ENCODE peak calls at places on chromosomes 13 and 19, in nine cellular contexts. C is cardiac muscle cell, V is GM23248, H is left ventricle myocardium inferior, U is uterus, Z is transverse colon, M is brain microvascular endothelial cell, L is IMR-90, I is SK-N-SH. Q is an unnamed sample.

GRCh38 chr19:6589711-6590457 is 1.1 kb downstream of the CD70 start:
- DNase-seq in I (no peak), M (no peak), V (peak), U (no peak), C (no peak), H (no peak), Z (no peak), L (no peak), Q (no peak)

GRCh38 chr13:50910483-50910805 is 853 bp downstream of the RNASEH2B start:
- DNase-seq in M (no peak), H (no peak), C (peak), I (peak), U (no peak), V (peak), L (peak), Z (no peak), Q (no peak)

GRCh38 chr13:112083971-112084370 is 17.0 kb downstream of the SOX1 start:
- DNase-seq in C (no peak), M (no peak), L (no peak), I (no peak), H (no peak), V (no peak), U (no peak), Z (no peak), Q (no peak)

GRCh38 chr13:50403311-50403710 is 388.1 kb downstream of the KCNRG start:
- DNase-seq in C (no peak), Z (no peak), M (no peak), I (no peak), H (no peak), V (no peak), U (no peak), L (peak), Q (no peak)

GRCh38 chr13:44142911-44143665 is 230.5 kb upstream of the SERP2 start:
- DNase-seq in L (peak), M (peak), U (no peak), V (peak), C (peak), I (no peak), H (no peak), Z (no peak), Q (no peak)

GRCh38 chr19:10399878-10400277 is 3.5 kb downstream of the CDC37 start:
- DNase-seq in H (peak), L (no peak), C (no peak), V (no peak), I (no peak), U (no peak), M (no peak), Z (no peak), Q (no peak)

GRCh38 chr13:26967119-26968038 is 204.2 kb downstream of the USP12 start:
- DNase-seq in Z (no peak), M (no peak), H (peak), V (peak), L (no peak), C (peak), U (no peak), I (peak), Q (no peak)

GRCh38 chr19:44113784-44114390 is 688 bp downstream of the ZNF225 start:
- DNase-seq in L (peak), C (no peak), I (peak), Z (peak), V (peak), M (no peak), H (no peak), U (peak), Q (no peak)

GRCh38 chr13:73417012-73417615 is 358.3 kb downstream of the KLF5 start:
- DNase-seq in V (peak), Z (no peak), M (no peak), H (no peak), C (peak), L (no peak), I (peak), U (no peak), Q (no peak)

GRCh38 chr13:36533806-36534205 is 101.5 kb downstream of the CCNA1 start:
- DNase-seq in Z (no peak), V (no peak), U (no peak), I (no peak), H (no peak), L (no peak), M (no peak), C (peak), Q (peak)

GRCh38 chr19:7679771-7680605 is 645 bp upstream of the TRAPPC5 start:
- DNase-seq in C (no peak), H (no peak), Z (no peak), M (no peak), I (no peak), V (no peak), U (no peak), L (no peak), Q (no peak)

GRCh38 chr13:73421310-73421912 is 362.6 kb downstream of the KLF5 start:
- DNase-seq in C (no peak), V (peak), M (no peak), H (no peak), U (no peak), Z (peak), L (peak), I (no peak), Q (peak)

GRCh38 chr13:44815507-44816074 is 173.7 kb downstream of the NUFIP1 start:
- DNase-seq in M (peak), H (no peak), I (no peak), U (peak), L (peak), V (peak), Z (no peak), C (peak), Q (peak)

GRCh38 chr19:12773571-12773970 is 1.8 kb downstream of the HOOK2 start:
- DNase-seq in U (no peak), Z (no peak), C (no peak), H (peak), L (peak), I (no peak), V (peak), M (no peak), Q (no peak)
- H3K27ac ChIP-seq in U (no peak), Z (no peak), C (no peak), H (peak), L (no peak), I (no peak), V (no peak), M (no peak), Q (no peak)

GRCh38 chr13:33242984-33243617 is 42.5 kb downstream of the STARD13 start:
- DNase-seq in H (no peak), Z (no peak), V (no peak), L (no peak), M (no peak), I (no peak), U (no peak), C (no peak), Q (no peak)

GRCh38 chr13:33249066-33249465 is 36.5 kb downstream of the STARD13 start:
- DNase-seq in C (peak), V (peak), Z (no peak), I (no peak), M (peak), U (no peak), H (no peak), L (peak), Q (no peak)

GRCh38 chr13:33245505-33245904 is 40.0 kb downstream of the STARD13 start:
- DNase-seq in L (no peak), U (no peak), V (no peak), C (no peak), M (no peak), Z (no peak), H (no peak), I (peak), Q (no peak)

GRCh38 chr13:33244210-33244906 is 41.2 kb downstream of the STARD13 start:
- DNase-seq in Z (no peak), M (no peak), L (no peak), U (no peak), C (no peak), H (no peak), I (no peak), V (no peak), Q (no peak)

GRCh38 chr13:33244907-33245287 is 40.7 kb downstream of the STARD13 start:
- DNase-seq in I (no peak), M (no peak), Z (no peak), C (no peak), H (no peak), L (no peak), V (no peak), U (no peak), Q (peak)
- H3K27ac ChIP-seq in I (peak), M (peak), Z (no peak), C (peak), H (peak), L (no peak), V (no peak), U (no peak), Q (peak)

GRCh38 chr13:33283195-33283910 is 2.2 kb downstream of the STARD13 start:
- DNase-seq in Z (no peak), L (no peak), M (no peak), U (no peak), I (no peak), C (no peak), H (no peak), V (peak), Q (no peak)
- H3K27ac ChIP-seq in Z (peak), L (peak), M (peak), U (peak), I (peak), C (no peak), H (peak), V (peak), Q (peak)

GRCh38 chr19:23772668-23773063 is 14.0 kb upstream of the ZNF681 start:
- DNase-seq in M (no peak), Z (no peak), I (no peak), C (no peak), L (no peak), U (no peak), V (no peak), H (no peak), Q (no peak)
- H3K27ac ChIP-seq in M (no peak), Z (no peak), I (no peak), C (no peak), L (no peak), U (no peak), V (no peak), H (no peak), Q (peak)

DNA sequence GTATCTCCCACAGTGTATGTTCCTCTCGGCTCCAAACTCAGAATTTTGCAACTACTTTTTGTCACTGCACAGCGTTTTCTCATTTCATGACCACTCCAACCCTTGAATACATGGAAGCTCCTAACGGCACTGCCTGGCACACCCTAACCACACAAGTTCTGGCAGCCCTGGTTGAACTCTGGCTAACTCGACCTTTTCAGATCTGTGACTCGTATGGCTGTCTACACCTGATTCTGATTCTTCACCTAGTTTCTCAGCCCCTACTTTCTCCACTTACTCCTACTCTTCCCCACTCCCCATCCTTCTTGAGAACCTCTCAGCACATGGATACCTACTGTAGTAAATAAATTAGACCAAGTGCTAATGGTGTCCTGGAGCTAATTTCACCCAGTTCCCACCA is 6.9 kb upstream of the POMP start:
- DNase-seq in M (no peak), U (no peak), L (no peak), C (no peak), I (no peak), V (no peak), H (no peak), Z (no peak), Q (no peak)
- H3K27ac ChIP-seq in M (no peak), U (no peak), L (no peak), C (no peak), I (no peak), V (no peak), H (no peak), Z (no peak), Q (no peak)

DNA sequence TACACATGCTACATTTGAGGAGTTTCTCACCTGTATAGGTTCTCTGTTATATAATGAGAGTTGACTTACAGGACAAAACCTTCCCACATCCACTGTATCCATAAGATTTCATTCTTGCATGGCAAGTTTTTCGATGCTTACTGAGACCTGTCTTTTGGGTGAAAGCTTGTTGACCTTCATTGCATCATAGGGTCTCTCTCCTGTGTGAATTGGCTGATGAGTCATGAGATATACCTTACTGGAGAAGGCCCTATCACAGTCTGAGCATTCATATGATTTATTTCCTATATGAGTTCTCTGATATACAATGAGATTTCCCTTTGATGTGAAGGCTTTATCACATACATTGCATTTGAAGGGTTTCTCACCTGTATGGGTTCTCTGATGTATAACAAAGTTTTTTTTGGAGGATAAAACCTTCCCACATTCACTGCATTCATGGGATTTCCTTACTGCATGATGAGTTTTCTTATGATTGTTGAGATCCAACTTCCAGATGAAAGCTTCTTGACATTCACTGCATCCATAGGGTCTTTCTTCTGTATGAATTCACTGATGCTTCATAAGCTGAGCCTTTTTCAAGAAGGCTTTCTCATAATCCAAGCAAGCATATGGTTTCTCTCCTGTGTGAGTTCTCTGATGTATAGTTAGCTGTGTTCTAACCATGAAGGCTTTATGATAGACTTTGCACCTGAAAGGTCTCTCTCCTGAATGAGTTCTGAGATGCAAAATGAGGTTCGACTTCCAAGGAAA is 25.7 kb downstream of the ZNF577 start:
- DNase-seq in M (no peak), V (no peak), I (no peak), Z (no peak), L (no peak), U (no peak), C (no peak), H (no peak), Q (no peak)
- H3K27ac ChIP-seq in M (no peak), V (no peak), I (no peak), Z (no peak), L (no peak), U (no peak), C (no peak), H (no peak), Q (no peak)

GRCh38 chr19:48443731-48444128 is 2.1 kb upstream of the GRWD1 start:
- DNase-seq in C (no peak), I (no peak), Z (no peak), U (no peak), L (no peak), H (no peak), M (no peak), V (no peak), Q (no peak)

GRCh38 chr19:48444933-48445194 is 919 bp upstream of the GRWD1 start:
- DNase-seq in V (peak), I (no peak), M (no peak), Z (no peak), C (peak), U (no peak), L (no peak), H (no peak), Q (no peak)

GRCh38 chr19:48443262-48443661 is 2.5 kb upstream of the GRWD1 start:
- DNase-seq in I (no peak), M (no peak), L (no peak), Z (no peak), H (no peak), U (no peak), C (no peak), V (peak), Q (no peak)

GRCh38 chr19:48445256-48445605 is 552 bp upstream of the GRWD1 start:
- DNase-seq in Z (no peak), C (peak), V (peak), I (peak), H (no peak), U (peak), M (peak), L (peak), Q (peak)

DNA sequence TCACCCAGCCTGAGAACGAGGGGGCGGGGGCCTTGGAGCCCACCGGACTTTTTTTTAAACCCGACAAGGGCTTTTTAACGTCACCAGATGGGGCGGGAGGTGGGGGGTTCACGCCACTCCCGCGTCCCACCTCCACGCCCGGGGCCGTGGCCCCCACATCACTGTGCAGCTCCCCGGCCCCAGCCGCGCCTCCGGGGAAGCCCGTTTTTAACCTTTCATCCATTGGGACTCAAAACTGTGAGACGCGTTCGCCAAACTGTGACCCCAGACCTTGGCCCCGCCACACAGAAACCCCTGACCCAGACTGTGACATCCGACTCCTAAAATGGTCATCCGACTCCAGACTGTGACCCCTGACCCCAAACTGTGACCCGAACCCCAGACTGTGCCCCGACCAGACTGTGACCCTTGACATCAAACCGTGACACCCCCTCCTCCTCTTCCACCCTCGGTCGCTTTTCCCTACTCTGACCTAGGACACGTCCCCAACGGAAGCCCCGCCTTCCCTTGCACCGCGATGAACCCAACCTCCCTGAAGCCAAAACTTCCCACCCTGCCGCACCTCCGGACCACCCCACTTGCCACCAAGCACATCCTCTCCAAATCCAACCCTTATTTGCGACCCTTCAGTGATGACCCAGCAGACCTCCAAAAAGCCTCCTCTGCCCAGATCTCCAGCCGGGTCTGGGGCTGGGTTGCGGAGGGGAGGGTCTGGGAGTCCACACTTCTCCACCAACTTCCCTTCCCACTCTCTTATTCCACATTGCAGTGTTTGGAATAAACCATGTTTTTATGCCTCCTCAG is 1.5 kb upstream of the GRWD1 start:
- DNase-seq in V (no peak), L (no peak), I (peak), H (no peak), C (no peak), M (no peak), U (no peak), Z (no peak), Q (no peak)
- H3K27ac ChIP-seq in V (peak), L (no peak), I (peak), H (peak), C (peak), M (no peak), U (peak), Z (peak), Q (peak)

GRCh38 chr19:2099054-2099501 is 2.4 kb downstream of the IZUMO4 start:
- DNase-seq in Z (no peak), C (no peak), H (no peak), U (no peak), I (no peak), V (no peak), M (no peak), L (no peak), Q (no peak)

GRCh38 chr19:2100719-2101061 is 4.0 kb downstream of the IZUMO4 start:
- DNase-seq in C (no peak), Z (no peak), V (no peak), M (no peak), H (no peak), U (no peak), I (no peak), L (no peak), Q (no peak)

GRCh38 chr19:2099937-2100718 is 3.4 kb downstream of the IZUMO4 start:
- DNase-seq in V (no peak), C (no peak), I (no peak), Z (no peak), U (no peak), L (no peak), H (no peak), M (no peak), Q (no peak)

GRCh38 chr19:2101417-2102335 is 5.0 kb downstream of the IZUMO4 start:
- DNase-seq in C (no peak), Z (no peak), M (no peak), U (no peak), I (no peak), L (no peak), V (no peak), H (no peak), Q (no peak)

DNA sequence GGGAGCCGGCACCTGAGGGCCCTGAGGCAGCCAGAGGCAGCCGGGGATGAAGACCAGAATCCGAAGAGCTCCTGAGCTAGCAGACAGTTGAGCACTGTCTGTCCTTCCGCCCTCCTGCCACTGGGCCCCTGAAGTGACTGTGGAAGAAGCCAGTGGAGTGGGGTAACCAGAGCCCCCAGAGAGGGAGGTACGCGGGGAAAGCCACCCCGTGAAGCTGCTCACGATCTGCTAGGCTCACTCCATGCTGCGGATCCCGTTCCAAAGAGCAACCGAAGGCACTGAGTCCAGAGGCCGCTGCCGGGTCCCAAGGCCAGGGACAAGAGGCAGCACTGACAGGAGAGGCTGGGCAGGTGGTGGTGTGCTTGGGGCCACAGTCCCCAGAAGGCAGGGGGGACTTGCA is 6.6 kb downstream of the IZUMO4 start:
- DNase-seq in U (no peak), V (no peak), I (no peak), M (no peak), L (no peak), C (no peak), H (no peak), Z (no peak), Q (no peak)
- H3K27ac ChIP-seq in U (no peak), V (no peak), I (no peak), M (no peak), L (no peak), C (no peak), H (no peak), Z (no peak), Q (no peak)

GRCh38 chr19:5113101-5113557 is 144.2 kb downstream of the KDM4B start:
- DNase-seq in H (no peak), L (peak), Z (no peak), C (no peak), M (peak), V (peak), U (no peak), I (no peak), Q (no peak)

GRCh38 chr19:5112681-5113080 is 143.8 kb downstream of the KDM4B start:
- DNase-seq in V (no peak), H (no peak), Z (no peak), M (no peak), L (no peak), U (no peak), C (no peak), I (no peak), Q (no peak)

GRCh38 chr19:5115351-5115750 is 146.4 kb downstream of the KDM4B start:
- DNase-seq in U (no peak), L (no peak), V (no peak), M (no peak), Z (no peak), C (no peak), H (no peak), I (no peak), Q (no peak)

GRCh38 chr19:5114713-5115112 is 145.8 kb downstream of the KDM4B start:
- DNase-seq in I (no peak), C (no peak), H (peak), Z (no peak), M (no peak), V (no peak), U (no peak), L (no peak), Q (no peak)

GRCh38 chr19:5113633-5114586 is 145.0 kb downstream of the KDM4B start:
- DNase-seq in Z (no peak), L (no peak), H (peak), I (no peak), U (no peak), V (no peak), M (no peak), C (no peak), Q (no peak)
- H3K27ac ChIP-seq in Z (no peak), L (no peak), H (peak), I (no peak), U (no peak), V (peak), M (peak), C (peak), Q (no peak)